ENCODE peak calls at places on chromosomes 13 and 19, in five cellular contexts. One of them, this sample, is unnamed.

GRCh38 chr19:1045247-1045603 is 5.3 kb downstream of the ABCA7 start:
- DNase-seq in right lobe of liver: no peak
- DNase-seq in heart left ventricle: no peak
- DNase-seq in heart right ventricle: no peak
- DNase-seq in amniotic epithelial cell: no peak
- DNase-seq in this sample: peak

GRCh38 chr19:50024719-50025021 is 502 bp downstream of the VRK3 start:
- DNase-seq in amniotic epithelial cell: no peak
- DNase-seq in heart left ventricle: peak
- DNase-seq in right lobe of liver: no peak
- DNase-seq in heart right ventricle: no peak
- DNase-seq in this sample: no peak

GRCh38 chr19:29545866-29546582 is 20.2 kb downstream of the VSTM2B start:
- DNase-seq in right lobe of liver: peak
- DNase-seq in amniotic epithelial cell: no peak
- DNase-seq in heart right ventricle: no peak
- DNase-seq in heart left ventricle: peak
- DNase-seq in this sample: no peak

GRCh38 chr19:4732680-4733114 is 9.1 kb upstream of the DPP9 start:
- DNase-seq in heart right ventricle: peak
- DNase-seq in heart left ventricle: no peak
- DNase-seq in amniotic epithelial cell: peak
- DNase-seq in right lobe of liver: no peak
- DNase-seq in this sample: peak

GRCh38 chr13:29791508-29791907 is 58.9 kb downstream of the UBL3 start:
- DNase-seq in right lobe of liver: no peak
- DNase-seq in amniotic epithelial cell: no peak
- DNase-seq in heart right ventricle: no peak
- DNase-seq in heart left ventricle: no peak
- DNase-seq in this sample: no peak

GRCh38 chr13:94323746-94324408 is 155.6 kb downstream of the DCT start:
- DNase-seq in right lobe of liver: no peak
- DNase-seq in amniotic epithelial cell: no peak
- DNase-seq in heart left ventricle: no peak
- DNase-seq in heart right ventricle: no peak
- DNase-seq in this sample: peak

GRCh38 chr19:38656171-38656981 is 8.9 kb downstream of the ACTN4 start:
- DNase-seq in right lobe of liver: no peak
- DNase-seq in amniotic epithelial cell: peak
- DNase-seq in heart right ventricle: no peak
- DNase-seq in heart left ventricle: no peak
- DNase-seq in this sample: peak

GRCh38 chr13:113207890-113208423 is 512 bp downstream of the PCID2 start:
- DNase-seq in heart right ventricle: no peak
- DNase-seq in right lobe of liver: peak
- DNase-seq in heart left ventricle: no peak
- DNase-seq in amniotic epithelial cell: peak
- DNase-seq in this sample: peak

GRCh38 chr13:89393758-89394157 is 1722.6 kb downstream of the SLITRK5 start:
- DNase-seq in right lobe of liver: no peak
- DNase-seq in heart left ventricle: no peak
- DNase-seq in heart right ventricle: no peak
- DNase-seq in amniotic epithelial cell: no peak
- DNase-seq in this sample: no peak